ENCODE peak calls at places on chromosomes 5 and 9, in nine cellular contexts. N is NCI-H146; W is activated CD4-positive, alpha-beta T cell treated with anti-CD3 and anti-CD28 coated beads for 36 hours; P is stimulated activated CD8-positive, alpha-beta memory T cell treated with anti-CD3 and anti-CD28 coated beads, Interleukin-4, amount 100 ng/mL, for 4 hours; B is K562; L is AG04450; X is nephron progenitor cell; E is fibroblast of lung; C is ACHN. Y is an unnamed sample.

GRCh38 chr5:162683280-162683679 is 615.7 kb downstream of the GABRG2 start:
- DNase-seq in P (no peak), W (no peak), E (no peak), C (no peak), B (no peak), N (no peak), X (no peak), L (no peak), Y (no peak)

GRCh38 chr9:131722260-131722659 is 17.6 kb downstream of the RAPGEF1 start:
- DNase-seq in B (no peak), N (no peak), X (no peak), L (no peak), P (no peak), C (no peak), E (peak; percentile 62), W (no peak), Y (peak; percentile 71)

GRCh38 chr5:34703767-34704324 is 47.7 kb downstream of the RAI14 start:
- DNase-seq in W (no peak), X (no peak), C (no peak), P (no peak), L (no peak), N (no peak), E (no peak), B (no peak), Y (no peak)

GRCh38 chr5:171648279-171648774 is 137.3 kb upstream of the SMIM23 start:
- DNase-seq in L (no peak), P (no peak), E (no peak), N (no peak), B (no peak), C (no peak), X (no peak), W (no peak), Y (no peak)

GRCh38 chr5:45376463-45376862 is 319.7 kb downstream of the HCN1 start:
- DNase-seq in N (no peak), C (no peak), E (peak; percentile 21), W (no peak), X (no peak), P (no peak), L (no peak), B (no peak), Y (no peak)

GRCh38 chr9:127450170-127450830 is 906 bp downstream of the RPL12 start:
- DNase-seq in C (peak; percentile 5), P (no peak), N (no peak), L (peak; percentile 26), W (no peak), E (peak; percentile 66), X (no peak), B (no peak), Y (no peak)

GRCh38 chr5:93189707-93190120 is 391.3 kb downstream of the NR2F1-AS1 start:
- DNase-seq in W (no peak), L (peak; percentile 82), P (no peak), X (no peak), B (no peak), C (peak; percentile 73), E (peak; percentile 71), N (no peak), Y (no peak)

GRCh38 chr5:134545070-134545868 is 19.8 kb downstream of the JADE2 start:
- DNase-seq in N (no peak), X (no peak), L (no peak), C (no peak), B (no peak), P (no peak), W (peak; percentile 55), E (peak; percentile 66), Y (no peak)

GRCh38 chr9:137891588-137892423 is 14.2 kb downstream of the CACNA1B start:
- DNase-seq in E (no peak), N (no peak), B (no peak), P (no peak), L (no peak), C (no peak), X (no peak), W (no peak), Y (no peak)

GRCh38 chr9:136083558-136084190 is 11.4 kb downstream of the NACC2 start:
- DNase-seq in W (no peak), L (no peak), X (no peak), P (no peak), B (no peak), N (no peak), C (no peak), E (no peak), Y (no peak)

GRCh38 chr9:129291041-129291501 is 113.0 kb upstream of the IER5L start:
- DNase-seq in P (no peak), W (no peak), X (no peak), E (no peak), L (no peak), C (no peak), N (no peak), B (no peak), Y (no peak)

GRCh38 chr5:141476132-141476909 is 555 bp downstream of the PCDHGC3 start:
- DNase-seq in B (no peak), E (peak; percentile 84), C (peak; percentile 62), W (peak; percentile 40), P (no peak), N (peak; percentile 42), L (peak; percentile 47), X (peak; percentile 31), Y (peak; percentile 61)

GRCh38 chr5:138230981-138231589 is 18.0 kb upstream of the CDC23 start:
- DNase-seq in C (no peak), B (peak; percentile 44), N (no peak), P (no peak), W (no peak), E (no peak), L (no peak), X (no peak), Y (peak; percentile 19)

GRCh38 chr5:179421156-179421895 is 76.1 kb upstream of the ADAMTS2 start:
- DNase-seq in C (no peak), B (no peak), E (no peak), P (no peak), L (no peak), W (no peak), N (no peak), X (no peak), Y (no peak)

GRCh38 chr9:128125575-128126354 is 1.8 kb downstream of the PTGES2 start:
- DNase-seq in N (no peak), C (no peak), P (no peak), B (no peak), W (no peak), X (no peak), L (no peak), E (no peak), Y (no peak)

Y was measured in NCI-H1417.